ENCODE peak calls at places on chromosomes 3 and 15, in four cellular contexts. One of them, this sample, is unnamed.

GRCh38 chr3:85502148-85502875 is 543.5 kb downstream of the CADM2 start:
- DNase-seq in left colon: no peak
- DNase-seq in RKO: no peak
- DNase-seq in naive B cell: no peak
- DNase-seq in this sample: no peak

GRCh38 chr3:56754753-56755365 is 46.9 kb downstream of the ARHGEF3 start:
- DNase-seq in left colon: peak
- DNase-seq in RKO: no peak
- DNase-seq in naive B cell: peak
- DNase-seq in this sample: no peak

GRCh38 chr15:44092221-44092620 is 102.8 kb downstream of the FRMD5 start:
- DNase-seq in left colon: no peak
- DNase-seq in RKO: peak
- DNase-seq in naive B cell: no peak
- DNase-seq in this sample: no peak

GRCh38 chr3:180362081-180362480 is 239.9 kb upstream of the TTC14 start:
- DNase-seq in left colon: no peak
- DNase-seq in RKO: no peak
- DNase-seq in naive B cell: no peak
- DNase-seq in this sample: no peak

GRCh38 chr3:118972974-118973373 is 61.7 kb downstream of the IGSF11 start:
- DNase-seq in left colon: no peak
- DNase-seq in RKO: no peak
- DNase-seq in naive B cell: no peak
- DNase-seq in this sample: no peak

GRCh38 chr3:134463676-134464611 is 21.8 kb downstream of the ANAPC13 start:
- DNase-seq in left colon: peak
- DNase-seq in RKO: no peak
- DNase-seq in naive B cell: no peak
- DNase-seq in this sample: no peak

GRCh38 chr3:167716920-167717319 is 17.8 kb downstream of the PDCD10 start:
- DNase-seq in left colon: no peak
- DNase-seq in RKO: no peak
- DNase-seq in naive B cell: no peak
- DNase-seq in this sample: no peak

GRCh38 chr3:144229237-144229830 is 257.7 kb downstream of the DIPK2A start:
- DNase-seq in left colon: no peak
- DNase-seq in RKO: no peak
- DNase-seq in naive B cell: no peak
- DNase-seq in this sample: no peak

GRCh38 chr15:40451497-40452158 is 10.9 kb downstream of the BAHD1 start:
- DNase-seq in left colon: no peak
- DNase-seq in RKO: no peak
- DNase-seq in naive B cell: no peak
- DNase-seq in this sample: no peak

GRCh38 chr3:53162672-53163458 is 1.9 kb downstream of the PRKCD start:
- DNase-seq in left colon: peak
- DNase-seq in RKO: no peak
- DNase-seq in naive B cell: peak
- DNase-seq in this sample: no peak

GRCh38 chr3:129439381-129439816 is 349 bp downstream of the MBD4 start:
- DNase-seq in left colon: peak
- DNase-seq in RKO: peak
- DNase-seq in naive B cell: peak
- DNase-seq in this sample: peak

GRCh38 chr15:68210821-68211655 is 5.9 kb upstream of the CALML4 start:
- DNase-seq in left colon: peak
- DNase-seq in RKO: no peak
- DNase-seq in naive B cell: peak
- DNase-seq in this sample: peak

GRCh38 chr3:27200721-27201434 is 168.3 kb downstream of the NEK10 start:
- DNase-seq in left colon: peak
- DNase-seq in RKO: no peak
- DNase-seq in naive B cell: no peak
- DNase-seq in this sample: no peak

GRCh38 chr15:85307687-85308045 is 72.7 kb upstream of the AKAP13 start:
- DNase-seq in left colon: no peak
- DNase-seq in RKO: no peak
- DNase-seq in naive B cell: no peak
- DNase-seq in this sample: no peak

GRCh38 chr3:51953445-51953844 is 1.7 kb upstream of the GPR62 start:
- DNase-seq in left colon: no peak
- DNase-seq in RKO: peak
- DNase-seq in naive B cell: no peak
- DNase-seq in this sample: no peak

GRCh38 chr3:43970351-43970750 is 271.3 kb upstream of the TOPAZ1 start:
- DNase-seq in left colon: no peak
- DNase-seq in RKO: no peak
- DNase-seq in naive B cell: no peak
- DNase-seq in this sample: no peak

GRCh38 chr3:78728406-78729145 is 1039.2 kb downstream of the ROBO1 start:
- DNase-seq in left colon: peak
- DNase-seq in RKO: no peak
- DNase-seq in naive B cell: no peak
- DNase-seq in this sample: no peak

GRCh38 chr3:33848624-33849347 is 50.4 kb downstream of the PDCD6IP start:
- DNase-seq in left colon: no peak
- DNase-seq in RKO: no peak
- DNase-seq in naive B cell: no peak
- DNase-seq in this sample: no peak

GRCh38 chr15:67080900-67081431 is 15.6 kb downstream of the SMAD3 start:
- DNase-seq in left colon: no peak
- DNase-seq in RKO: peak
- DNase-seq in naive B cell: peak
- DNase-seq in this sample: peak

GRCh38 chr3:87309601-87310000 is 33.2 kb upstream of the POU1F1 start:
- DNase-seq in left colon: no peak
- DNase-seq in RKO: no peak
- DNase-seq in naive B cell: no peak
- DNase-seq in this sample: no peak

GRCh38 chr3:41808152-41808551 is 153.8 kb downstream of the ULK4 start:
- DNase-seq in left colon: no peak
- DNase-seq in RKO: peak
- DNase-seq in naive B cell: no peak
- DNase-seq in this sample: no peak

GRCh38 chr3:13708301-13708700 is 159.4 kb downstream of the FBLN2 start:
- DNase-seq in left colon: no peak
- DNase-seq in RKO: no peak
- DNase-seq in naive B cell: no peak
- DNase-seq in this sample: no peak

GRCh38 chr3:135871311-135871710 is 94.2 kb upstream of the PPP2R3A start:
- DNase-seq in left colon: no peak
- DNase-seq in RKO: no peak
- DNase-seq in naive B cell: no peak
- DNase-seq in this sample: no peak

GRCh38 chr3:197352382-197352781 is 54.0 kb upstream of the DLG1 start:
- DNase-seq in left colon: peak
- DNase-seq in RKO: no peak
- DNase-seq in naive B cell: no peak
- DNase-seq in this sample: no peak

GRCh38 chr15:72902245-72902928 is 118.8 kb upstream of the ADPGK start:
- DNase-seq in left colon: peak
- DNase-seq in RKO: no peak
- DNase-seq in naive B cell: no peak
- DNase-seq in this sample: no peak

GRCh38 chr3:154121236-154122095 is at the start of gene ARHGEF26:
- DNase-seq in left colon: peak
- DNase-seq in RKO: peak
- DNase-seq in naive B cell: peak
- DNase-seq in this sample: peak

GRCh38 chr15:99669250-99669649 is 64.0 kb downstream of the LYSMD4 start:
- DNase-seq in left colon: no peak
- DNase-seq in RKO: no peak
- DNase-seq in naive B cell: no peak
- DNase-seq in this sample: no peak

GRCh38 chr3:136336329-136337100 is 86.4 kb downstream of the PCCB start:
- DNase-seq in left colon: no peak
- DNase-seq in RKO: no peak
- DNase-seq in naive B cell: no peak
- DNase-seq in this sample: no peak

GRCh38 chr3:184574552-184575430 is 13.2 kb downstream of the EPHB3 start:
- DNase-seq in left colon: no peak
- DNase-seq in RKO: no peak
- DNase-seq in naive B cell: no peak
- DNase-seq in this sample: no peak

GRCh38 chr3:144294659-144295538 is 323.3 kb downstream of the DIPK2A start:
- DNase-seq in left colon: no peak
- DNase-seq in RKO: no peak
- DNase-seq in naive B cell: no peak
- DNase-seq in this sample: no peak

GRCh38 chr3:151483961-151484360 is 23.1 kb upstream of the IGSF10 start:
- DNase-seq in left colon: no peak
- DNase-seq in RKO: no peak
- DNase-seq in naive B cell: no peak
- DNase-seq in this sample: no peak